ENCODE peak calls at places on chromosomes 2 and 18, in five cellular contexts. L is transverse colon, U is thoracic aorta, A is NCI-H2081, Q is HEK293T. W is an unnamed sample.

GRCh38 chr18:45365835-45366234 is 249.4 kb upstream of the SLC14A2 start:
- DNase-seq in A (no peak), Q (no peak), L (no peak), U (no peak), W (no peak)

GRCh38 chr18:63788447-63789096 is 13.4 kb downstream of the SERPINB7 start:
- DNase-seq in U (no peak), A (no peak), Q (no peak), L (no peak), W (no peak)

GRCh38 chr18:22778996-22779395 is 154.1 kb upstream of the RBBP8 start:
- DNase-seq in A (no peak), U (no peak), L (no peak), Q (no peak), W (no peak)

GRCh38 chr2:186771395-186771794 is 77.5 kb downstream of the FAM171B start:
- DNase-seq in U (no peak), Q (no peak), A (no peak), L (no peak), W (no peak)

GRCh38 chr2:18546586-18546985 is 13.9 kb downstream of the RDH14 start:
- DNase-seq in A (peak), Q (no peak), U (no peak), L (no peak), W (no peak)

GRCh38 chr2:181348091-181348837 is 108.9 kb upstream of the ITGA4 start:
- DNase-seq in A (no peak), Q (no peak), L (no peak), U (no peak), W (no peak)

GRCh38 chr2:109208951-109209335 is 79.9 kb downstream of the SH3RF3 start:
- DNase-seq in L (no peak), Q (no peak), U (no peak), A (no peak), W (no peak)

GRCh38 chr2:169653636-169654035 is 40.6 kb downstream of the CFAP210 start:
- DNase-seq in A (no peak), U (no peak), L (no peak), Q (no peak), W (no peak)

GRCh38 chr2:217622205-217622621 is 380.6 kb downstream of the TNS1 start:
- DNase-seq in Q (no peak), L (peak), U (no peak), A (no peak), W (no peak)

W was measured in GOT3.